ENCODE peak calls at places on chromosomes 7 and 10, in seven cellular contexts. H, T, R, N, U, B and F are unnamed samples.

GRCh38 chr10:74096777-74097176 is 53.9 kb downstream of the AP3M1 start:
- DNase-seq in H (no peak), T (no peak), R (no peak), N (no peak), U (no peak), B (no peak), F (no peak)

GRCh38 chr10:31419394-31420063 is 100.5 kb downstream of the ZEB1 start:
- DNase-seq in H (no peak), T (no peak), R (no peak), N (no peak), U (no peak), B (no peak), F (no peak)

GRCh38 chr10:24299587-24300258 is 90.8 kb downstream of the KIAA1217 start:
- DNase-seq in H (no peak), T (no peak), R (no peak), N (no peak), U (no peak), B (no peak), F (no peak)

GRCh38 chr7:127582361-127582760 is 3.0 kb downstream of the GCC1 start:
- DNase-seq in H (no peak), T (no peak), R (peak; percentile 16), N (no peak), U (no peak), B (peak; percentile 60), F (no peak)

GRCh38 chr10:78375854-78376785 is 342.5 kb downstream of the RPS24 start:
- DNase-seq in H (no peak), T (no peak), R (no peak), N (no peak), U (no peak), B (no peak), F (peak; percentile 21)

GRCh38 chr10:69311309-69311708 is 33.0 kb downstream of the HK1 start:
- DNase-seq in H (no peak), T (no peak), R (no peak), N (no peak), U (no peak), B (no peak), F (no peak)

GRCh38 chr10:84845628-84846261 is 517.4 kb downstream of the CCSER2 start:
- DNase-seq in H (peak; percentile 41), T (no peak), R (no peak), N (peak; percentile 50), U (peak; percentile 23), B (no peak), F (peak; percentile 39)

GRCh38 chr10:48683893-48684292 is 780 bp upstream of the WDFY4 start:
- DNase-seq in H (no peak), T (no peak), R (no peak), N (no peak), U (no peak), B (no peak), F (no peak)

GRCh38 chr7:77450054-77450453 is 33.9 kb upstream of the GSAP start:
- DNase-seq in H (no peak), T (no peak), R (no peak), N (no peak), U (no peak), B (no peak), F (no peak)

GRCh38 chr10:19958787-19959186 is 142.6 kb downstream of the PLXDC2 start:
- DNase-seq in H (no peak), T (no peak), R (no peak), N (no peak), U (no peak), B (no peak), F (no peak)

GRCh38 chr10:132172091-132173066 is 14.4 kb upstream of the DPYSL4 start:
- DNase-seq in H (no peak), T (no peak), R (no peak), N (no peak), U (no peak), B (no peak), F (no peak)

GRCh38 chr10:58797356-58797755 is 284.7 kb downstream of the BICC1 start:
- DNase-seq in H (no peak), T (no peak), R (no peak), N (no peak), U (no peak), B (no peak), F (no peak)

GRCh38 chr10:35003906-35004305 is 86.2 kb downstream of the CUL2 start:
- DNase-seq in H (no peak), T (no peak), R (no peak), N (no peak), U (no peak), B (no peak), F (peak; percentile 64)

GRCh38 chr7:128427289-128427891 is 17.6 kb upstream of the IMPDH1 start:
- DNase-seq in H (peak; percentile 24), T (no peak), R (no peak), N (peak; percentile 65), U (peak; percentile 36), B (peak; percentile 46), F (peak; percentile 88)

GRCh38 chr7:105269397-105269796 is 119.3 kb downstream of the SRPK2 start:
- DNase-seq in H (no peak), T (no peak), R (no peak), N (no peak), U (no peak), B (no peak), F (no peak)

GRCh38 chr10:131421381-131421780 is 109.9 kb upstream of the TCERG1L start:
- DNase-seq in H (no peak), T (no peak), R (no peak), N (no peak), U (no peak), B (no peak), F (no peak)

DNA sequence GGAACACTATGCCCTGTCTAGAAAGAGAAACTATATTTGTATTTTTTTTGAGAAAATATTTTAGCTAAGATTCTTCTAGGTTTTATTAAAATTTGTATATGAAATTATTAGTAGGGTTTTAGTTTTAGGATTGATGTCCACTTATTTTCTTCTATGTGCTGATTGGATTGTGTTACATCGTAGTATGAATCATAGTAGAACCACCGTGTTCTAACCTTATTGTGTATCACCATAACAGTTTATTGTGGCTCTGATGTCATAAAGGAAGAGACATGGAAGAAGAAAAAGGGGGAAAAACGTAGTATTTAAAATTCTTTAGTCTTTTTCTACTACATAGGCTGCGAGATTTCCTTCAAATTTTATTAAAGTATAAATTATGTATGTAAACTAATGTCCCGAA is 1.9 kb downstream of the AGBL3 start:
- DNase-seq in H (no peak), T (no peak), R (no peak), N (no peak), U (no peak), B (no peak), F (no peak)
- TF ChIP-seq POLR2AphosphoS5 in H (no peak), T (no peak), R (no peak), N (no peak), U (no peak), B (no peak), F (no peak)

GRCh38 chr10:1050145-1050544 is 1.2 kb upstream of the IDI1 start:
- DNase-seq in H (no peak), T (no peak), R (no peak), N (no peak), U (no peak), B (no peak), F (no peak)

GRCh38 chr10:1048732-1049424 is at the start of gene IDI1:
- DNase-seq in H (peak; percentile 97), T (peak; percentile 96), R (peak; percentile 97), N (peak; percentile 95), U (peak; percentile 94), B (peak; percentile 98), F (peak; percentile 99)

GRCh38 chr10:1050555-1050954 is 1.6 kb upstream of the IDI1 start:
- DNase-seq in H (peak; percentile 82), T (no peak), R (peak; percentile 57), N (no peak), U (peak; percentile 60), B (no peak), F (peak; percentile 68)

GRCh38 chr10:1048349-1048731 is 579 bp downstream of the IDI1 start:
- DNase-seq in H (peak; percentile 35), T (no peak), R (peak; percentile 60), N (peak; percentile 32), U (no peak), B (no peak), F (no peak)

DNA sequence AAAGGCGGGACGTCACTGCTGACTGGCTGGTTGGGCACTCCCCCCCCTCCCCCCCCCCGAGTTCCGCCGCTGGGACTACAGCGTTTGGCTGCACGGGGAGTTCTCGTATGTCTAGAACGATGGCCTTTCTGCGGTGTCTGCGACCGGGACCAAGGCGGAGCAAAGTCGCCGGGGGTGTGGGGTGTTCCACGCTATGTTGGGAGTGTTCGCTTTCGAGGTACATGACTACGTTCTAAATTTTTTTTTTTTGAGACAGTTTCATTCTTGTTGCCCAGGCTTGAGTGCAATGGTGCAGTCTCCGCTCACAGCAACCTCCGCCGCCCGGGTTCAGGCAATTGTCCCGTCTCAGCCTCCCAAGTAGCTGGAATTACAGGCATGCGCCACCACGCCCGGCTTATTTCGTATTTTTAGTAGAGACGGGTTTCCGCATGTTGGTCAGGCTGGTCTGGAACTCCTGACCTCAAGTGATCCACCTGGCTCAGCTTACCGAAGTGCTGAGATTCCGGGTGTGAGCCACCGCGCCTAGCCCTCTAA is 573 bp upstream of the IDI1 start:
- DNase-seq in H (no peak), T (no peak), R (no peak), N (peak; percentile 96), U (no peak), B (peak; percentile 42), F (peak; percentile 47)
- TF ChIP-seq POLR2AphosphoS5 in H (no peak), T (no peak), R (peak; percentile 60), N (peak; percentile 8), U (peak; percentile 67), B (no peak), F (no peak)

GRCh38 chr10:4371691-4372295 is 454.2 kb upstream of the AKR1E2 start:
- DNase-seq in H (no peak), T (no peak), R (no peak), N (no peak), U (no peak), B (no peak), F (no peak)

GRCh38 chr10:4370376-4370775 is 455.6 kb upstream of the AKR1E2 start:
- DNase-seq in H (no peak), T (no peak), R (no peak), N (no peak), U (no peak), B (no peak), F (no peak)

GRCh38 chr10:4372601-4373000 is 453.4 kb upstream of the AKR1E2 start:
- DNase-seq in H (no peak), T (no peak), R (no peak), N (peak; percentile 70), U (no peak), B (no peak), F (no peak)
- TF ChIP-seq POLR2AphosphoS5 in H (no peak), T (no peak), R (peak; percentile 17), N (peak; percentile 96), U (no peak), B (peak; percentile 34), F (no peak)

GRCh38 chr10:316390-316789 is 181.1 kb downstream of the ZMYND11 start:
- DNase-seq in H (no peak), T (no peak), R (no peak), N (no peak), U (no peak), B (no peak), F (no peak)

GRCh38 chr10:317926-318325 is 182.7 kb downstream of the ZMYND11 start:
- DNase-seq in H (no peak), T (no peak), R (no peak), N (no peak), U (no peak), B (no peak), F (no peak)

GRCh38 chr10:314871-315270 is 179.6 kb downstream of the ZMYND11 start:
- DNase-seq in H (no peak), T (no peak), R (no peak), N (no peak), U (no peak), B (no peak), F (no peak)

GRCh38 chr10:314381-314780 is 179.1 kb downstream of the ZMYND11 start:
- DNase-seq in H (no peak), T (no peak), R (no peak), N (no peak), U (no peak), B (no peak), F (peak; percentile 10)

GRCh38 chr10:317219-317868 is 182.1 kb downstream of the ZMYND11 start:
- DNase-seq in H (no peak), T (no peak), R (peak; percentile 17), N (no peak), U (no peak), B (no peak), F (no peak)
- TF ChIP-seq POLR2AphosphoS5 in H (peak; percentile 76), T (no peak), R (no peak), N (no peak), U (no peak), B (no peak), F (no peak)